ENCODE peak calls at places on chromosomes 2 and 18, in seven cellular contexts. D is Calu3; U is NCI-H460; G is T-helper 9 cell; C is kidney epithelial cell; S is uterus; H is CD4-positive, alpha-beta memory T cell. L is an unnamed sample.

GRCh38 chr18:79558196-79559120 is 121.1 kb upstream of the CTDP1 start:
- DNase-seq in D (no peak), U (no peak), G (no peak), C (no peak), S (peak), H (no peak), L (no peak)

GRCh38 chr2:237955640-237956401 is 11.0 kb upstream of the UBE2F start:
- DNase-seq in D (no peak), U (no peak), G (no peak), C (no peak), S (peak), H (no peak), L (no peak)

GRCh38 chr2:180716186-180717180 is 263.9 kb upstream of the UBE2E3 start:
- DNase-seq in D (no peak), U (no peak), G (no peak), C (no peak), S (no peak), H (no peak), L (no peak)

GRCh38 chr2:136423516-136423996 is 305.6 kb upstream of the CXCR4 start:
- DNase-seq in D (peak), U (peak), G (peak), C (no peak), S (peak), H (peak), L (peak)

GRCh38 chr18:49444599-49444998 is 15.8 kb downstream of the DYM start:
- DNase-seq in D (no peak), U (no peak), G (no peak), C (no peak), S (no peak), H (no peak), L (no peak)

GRCh38 chr18:55384551-55385275 is 203.3 kb downstream of the TCF4 start:
- DNase-seq in D (peak), U (peak), G (no peak), C (no peak), S (no peak), H (no peak), L (no peak)

GRCh38 chr2:238739668-238740067 is 108.2 kb upstream of the TWIST2 start:
- DNase-seq in D (no peak), U (no peak), G (no peak), C (no peak), S (no peak), H (no peak), L (no peak)

GRCh38 chr2:197327073-197327775 is 16.6 kb upstream of the ANKRD44 start:
- DNase-seq in D (no peak), U (no peak), G (no peak), C (no peak), S (no peak), H (no peak), L (no peak)

GRCh38 chr2:43541165-43541564 is 54.7 kb downstream of the THADA start:
- DNase-seq in D (no peak), U (no peak), G (no peak), C (no peak), S (no peak), H (no peak), L (no peak)

GRCh38 chr18:55314615-55315237 is 273.3 kb downstream of the TCF4 start:
- DNase-seq in D (no peak), U (no peak), G (no peak), C (no peak), S (no peak), H (no peak), L (no peak)

GRCh38 chr2:149258531-149258930 is 71.9 kb upstream of the LYPD6 start:
- DNase-seq in D (no peak), U (no peak), G (no peak), C (no peak), S (no peak), H (no peak), L (no peak)

GRCh38 chr2:158923641-158924040 is 44.8 kb upstream of the TANC1 start:
- DNase-seq in D (no peak), U (no peak), G (no peak), C (no peak), S (no peak), H (no peak), L (no peak)

GRCh38 chr2:189285351-189285750 is 105.8 kb upstream of the COL5A2 start:
- DNase-seq in D (no peak), U (no peak), G (no peak), C (no peak), S (no peak), H (no peak), L (no peak)

GRCh38 chr18:59446012-59446411 is 86.9 kb upstream of the LMAN1 start:
- DNase-seq in D (no peak), U (no peak), G (no peak), C (no peak), S (no peak), H (no peak), L (no peak)

GRCh38 chr18:25284278-25284677 is 67.7 kb downstream of the ZNF521 start:
- DNase-seq in D (no peak), U (no peak), G (no peak), C (no peak), S (no peak), H (no peak), L (no peak)

GRCh38 chr2:25251032-25251460 is 82.7 kb upstream of the POMC start:
- DNase-seq in D (no peak), U (no peak), G (no peak), C (no peak), S (no peak), H (no peak), L (no peak)